ENCODE peak calls at places on chromosomes 1 and 21, in seven cellular contexts. Z is effector memory CD4-positive, alpha-beta T cell; V is neural progenitor cell; J is CD8-positive, alpha-beta T cell; M is tibial artery; Y is neuronal stem cell; G is SJCRH30. L is an unnamed sample.
A peak's percentile ranks its signal among the peaks of the same experiment; 100 is the strongest.

GRCh38 chr21:38067086-38067739 is 151.0 kb upstream of the KCNJ6 start:
- DNase-seq in Z (no peak), V (no peak), J (no peak), M (no peak), Y (no peak), G (peak; percentile 80), L (no peak)

GRCh38 chr1:90782046-90782445 is 64.9 kb upstream of the BARHL2 start:
- DNase-seq in Z (no peak), V (no peak), J (no peak), M (no peak), Y (no peak), G (no peak), L (no peak)

GRCh38 chr1:1911390-1912041 is 3.5 kb upstream of the CALML6 start:
- DNase-seq in Z (no peak), V (no peak), J (no peak), M (no peak), Y (no peak), G (no peak), L (no peak)

GRCh38 chr1:7621334-7622219 is 149.5 kb upstream of the VAMP3 start:
- DNase-seq in Z (no peak), V (no peak), J (no peak), M (peak; percentile 40), Y (no peak), G (no peak), L (no peak)

GRCh38 chr1:11054181-11054580 is 5.6 kb downstream of the SRM start:
- DNase-seq in Z (no peak), V (no peak), J (no peak), M (no peak), Y (no peak), G (no peak), L (no peak)

GRCh38 chr1:96313216-96313615 is 408.4 kb upstream of the PTBP2 start:
- DNase-seq in Z (no peak), V (no peak), J (no peak), M (no peak), Y (no peak), G (no peak), L (no peak)

GRCh38 chr1:28915036-28915895 is 897 bp downstream of the EPB41 start:
- DNase-seq in Z (peak; percentile 42), V (peak; percentile 72), J (peak; percentile 65), M (no peak), Y (peak; percentile 45), G (peak; percentile 67), L (peak; percentile 62)

GRCh38 chr1:154419620-154420020 is 14.5 kb downstream of the IL6R start:
- DNase-seq in Z (no peak), V (no peak), J (peak; percentile 41), M (peak; percentile 98), Y (no peak), G (no peak), L (no peak)

GRCh38 chr1:106232128-106232527 is 824.3 kb upstream of the PRMT6 start:
- DNase-seq in Z (no peak), V (no peak), J (no peak), M (no peak), Y (no peak), G (no peak), L (no peak)

GRCh38 chr1:204304067-204304466 is 55.7 kb downstream of the PLEKHA6 start:
- DNase-seq in Z (no peak), V (peak; percentile 68), J (no peak), M (no peak), Y (no peak), G (no peak), L (no peak)

GRCh38 chr1:62621907-62622306 is 24.6 kb downstream of the ANGPTL3 start:
- DNase-seq in Z (no peak), V (no peak), J (no peak), M (no peak), Y (no peak), G (no peak), L (no peak)

GRCh38 chr21:37412603-37413360 is 46.2 kb downstream of the DYRK1A start:
- DNase-seq in Z (no peak), V (no peak), J (no peak), M (no peak), Y (no peak), G (no peak), L (no peak)

GRCh38 chr1:157142765-157143423 is 4.7 kb upstream of the ETV3 start:
- DNase-seq in Z (no peak), V (no peak), J (no peak), M (no peak), Y (no peak), G (no peak), L (no peak)

GRCh38 chr1:73813726-73814125 is 384.2 kb downstream of the LRRIQ3 start:
- DNase-seq in Z (no peak), V (peak; percentile 18), J (no peak), M (no peak), Y (no peak), G (no peak), L (no peak)

GRCh38 chr1:159015440-159015909 is 5.8 kb downstream of the IFI16 start:
- DNase-seq in Z (peak; percentile 60), V (no peak), J (peak; percentile 69), M (peak; percentile 78), Y (no peak), G (peak; percentile 11), L (no peak)

GRCh38 chr21:33028271-33028670 is 2.5 kb downstream of the OLIG2 start:
- DNase-seq in Z (no peak), V (no peak), J (no peak), M (no peak), Y (no peak), G (no peak), L (no peak)

GRCh38 chr21:26846036-26846931 is 1.1 kb upstream of the ADAMTS1 start:
- DNase-seq in Z (no peak), V (peak; percentile 79), J (no peak), M (peak; percentile 91), Y (peak; percentile 58), G (no peak), L (peak; percentile 39)

GRCh38 chr1:217281332-217281731 is 349.6 kb downstream of the GPATCH2 start:
- DNase-seq in Z (no peak), V (no peak), J (no peak), M (no peak), Y (no peak), G (no peak), L (no peak)

GRCh38 chr1:35073265-35073811 is 5.8 kb upstream of the ZMYM1 start:
- DNase-seq in Z (no peak), V (no peak), J (no peak), M (no peak), Y (no peak), G (no peak), L (no peak)

GRCh38 chr1:197526736-197527371 is 248.4 kb downstream of the DENND1B start:
- DNase-seq in Z (no peak), V (peak; percentile 59), J (no peak), M (no peak), Y (no peak), G (peak; percentile 46), L (no peak)

GRCh38 chr21:45818276-45818903 is 163.2 kb upstream of the COL6A1 start:
- DNase-seq in Z (no peak), V (no peak), J (no peak), M (peak; percentile 11), Y (no peak), G (no peak), L (no peak)

GRCh38 chr1:86741947-86742572 is 37.7 kb downstream of the SH3GLB1 start:
- DNase-seq in Z (peak; percentile 8), V (peak; percentile 30), J (peak; percentile 39), M (no peak), Y (peak; percentile 11), G (peak; percentile 55), L (peak; percentile 51)

GRCh38 chr1:90370696-90371095 is 346.4 kb downstream of the BARHL2 start:
- DNase-seq in Z (no peak), V (no peak), J (no peak), M (no peak), Y (no peak), G (no peak), L (no peak)

GRCh38 chr1:67880056-67880601 is 46.9 kb upstream of the GNG12 start:
- DNase-seq in Z (no peak), V (no peak), J (no peak), M (no peak), Y (no peak), G (no peak), L (no peak)

GRCh38 chr1:35887508-35887907 is 4.5 kb downstream of the AGO1 start:
- DNase-seq in Z (no peak), V (no peak), J (no peak), M (no peak), Y (no peak), G (no peak), L (no peak)

GRCh38 chr1:17700981-17701870 is 53.9 kb upstream of the ACTL8 start:
- DNase-seq in Z (no peak), V (no peak), J (no peak), M (no peak), Y (no peak), G (no peak), L (no peak)

GRCh38 chr1:116334015-116334547 is 39.0 kb upstream of the ATP1A1 start:
- DNase-seq in Z (no peak), V (no peak), J (no peak), M (no peak), Y (no peak), G (no peak), L (no peak)
- H3K4me1 ChIP-seq in Z (no peaks in the 10 kb centered on the region), V (no peaks in the 10 kb centered on the region), J (peaks cover 20% of the 10 kb centered on the region), M (no peaks in the 10 kb centered on the region), Y (no peaks in the 10 kb centered on the region), G (no peaks in the 10 kb centered on the region), L (peaks cover 8% of the 10 kb centered on the region)

GRCh38 chr1:161164901-161165620 is 1.2 kb upstream of the PPOX start:
- DNase-seq in Z (no peak), V (no peak), J (no peak), M (no peak), Y (no peak), G (no peak), L (no peak)
- H3K4me3 ChIP-seq in Z (peak overlapping the region; percentile 80), V (peak overlapping the region; percentile 64), J (peak overlapping the region; percentile 58), M (peak overlapping the region; percentile 82), Y (peak overlapping the region; percentile 67), G (peak overlapping the region; percentile 69), L (no peak overlapping the region)

GRCh38 chr1:180235502-180236239 is 5.6 kb downstream of the LHX4 start:
- DNase-seq in Z (no peak), V (peak; percentile 67), J (no peak), M (peak; percentile 47), Y (no peak), G (no peak), L (no peak)
- H3K27me3 ChIP-seq in Z (peaks cover 52% of the 10 kb centered on the region), V (peaks cover 100% of the 10 kb centered on the region), J (peaks cover 61% of the 10 kb centered on the region), M (peaks cover 99% of the 10 kb centered on the region), Y (peaks cover 63% of the 10 kb centered on the region), G (no peaks in the 10 kb centered on the region), L (no peaks in the 10 kb centered on the region)

GRCh38 chr1:39969531-39970270 is 14.8 kb downstream of the MFSD2A start:
- DNase-seq in Z (no peak), V (no peak), J (no peak), M (no peak), Y (no peak), G (no peak), L (no peak)

GRCh38 chr1:39971138-39971537 is 16.2 kb downstream of the MFSD2A start:
- DNase-seq in Z (no peak), V (no peak), J (no peak), M (no peak), Y (no peak), G (no peak), L (no peak)

GRCh38 chr1:39970274-39970673 is 15.3 kb downstream of the MFSD2A start:
- DNase-seq in Z (no peak), V (no peak), J (no peak), M (no peak), Y (no peak), G (peak; percentile 42), L (no peak)

GRCh38 chr1:39965051-39965450 is 10.1 kb downstream of the MFSD2A start:
- DNase-seq in Z (no peak), V (no peak), J (no peak), M (no peak), Y (no peak), G (no peak), L (no peak)

GRCh38 chr1:39969048-39969447 is 14.1 kb downstream of the MFSD2A start:
- DNase-seq in Z (no peak), V (no peak), J (no peak), M (no peak), Y (no peak), G (no peak), L (no peak)
- H3K4me1 ChIP-seq in Z (no peaks in the 10 kb centered on the region), V (no peaks in the 10 kb centered on the region), J (peaks cover 3% of the 10 kb centered on the region), M (no peaks in the 10 kb centered on the region), Y (peaks cover 1% of the 10 kb centered on the region), G (peaks cover 9% of the 10 kb centered on the region), L (no peaks in the 10 kb centered on the region)

L was measured in HAP-1.